ENCODE peak calls at places on chromosomes 6 and 20, in ten cellular contexts. R is cardiac muscle cell, Q is sigmoid colon, D is neural progenitor cell, I is kidney, U is keratinocyte, E is right lobe of liver, B is A549, G is PC-9, J is left ventricle myocardium inferior. Z is an unnamed sample.

GRCh38 chr20:51272392-51272791 is 249.5 kb upstream of the KCNG1 start:
- DNase-seq in I (no peak), E (no peak), J (no peak), G (no peak), U (no peak), B (no peak), Q (no peak), R (peak; percentile 70), D (no peak), Z (no peak)

GRCh38 chr6:130778946-130779657 is 48.1 kb upstream of the SMLR1 start:
- DNase-seq in U (no peak), R (peak; percentile 62), D (no peak), G (no peak), Q (no peak), E (no peak), B (no peak), J (no peak), I (no peak), Z (no peak)

GRCh38 chr6:136510299-136510698 is 39.9 kb downstream of the MAP7 start:
- DNase-seq in D (no peak), E (no peak), R (no peak), J (no peak), Q (no peak), B (no peak), U (no peak), I (no peak), G (no peak), Z (no peak)

GRCh38 chr6:156701961-156702360 is 75.2 kb upstream of the ARID1B start:
- DNase-seq in B (no peak), E (no peak), J (no peak), I (no peak), D (no peak), Q (no peak), G (no peak), R (no peak), U (no peak), Z (no peak)

GRCh38 chr6:154410619-154411044 is 54.0 kb upstream of the IPCEF1 start:
- DNase-seq in B (peak; percentile 82), I (no peak), Q (peak; percentile 75), J (no peak), G (peak; percentile 84), U (peak; percentile 25), D (no peak), R (peak; percentile 97), E (no peak), Z (peak; percentile 83)

GRCh38 chr6:44951253-44951656 is 376.9 kb upstream of the RUNX2 start:
- DNase-seq in G (no peak), R (no peak), J (no peak), D (no peak), Q (no peak), B (no peak), E (no peak), I (no peak), U (no peak), Z (no peak)

GRCh38 chr20:47795214-47795667 is 10.0 kb upstream of the SULF2 start:
- DNase-seq in I (peak; percentile 84), B (peak; percentile 52), Q (no peak), D (no peak), U (no peak), J (peak; percentile 28), G (peak; percentile 98), R (peak; percentile 42), E (peak; percentile 68), Z (no peak)

GRCh38 chr6:150686566-150686965 is 86.9 kb downstream of the PLEKHG1 start:
- DNase-seq in D (no peak), Q (no peak), U (no peak), E (no peak), R (no peak), B (no peak), G (no peak), J (no peak), I (no peak), Z (no peak)

GRCh38 chr20:12012241-12013222 is 94.8 kb downstream of the BTBD3 start:
- DNase-seq in R (peak; percentile 69), I (no peak), B (peak; percentile 65), J (no peak), U (no peak), E (peak; percentile 47), Q (no peak), D (peak; percentile 58), G (peak; percentile 41), Z (no peak)

GRCh38 chr20:7856756-7857155 is 83.5 kb downstream of the HAO1 start:
- DNase-seq in R (peak; percentile 63), J (no peak), Q (no peak), U (peak; percentile 67), D (no peak), B (peak; percentile 50), G (no peak), I (no peak), E (no peak), Z (no peak)

GRCh38 chr6:16230953-16231352 is 7.4 kb upstream of the GMPR start:
- DNase-seq in I (no peak), J (no peak), B (no peak), G (no peak), E (no peak), Q (no peak), U (no peak), D (no peak), R (no peak), Z (no peak)

GRCh38 chr20:36308986-36309385 is 2.8 kb downstream of the DLGAP4 start:
- DNase-seq in D (no peak), J (no peak), B (no peak), U (no peak), R (no peak), E (no peak), Q (peak; percentile 38), G (no peak), I (no peak), Z (no peak)

GRCh38 chr6:24940311-24940917 is 4.7 kb upstream of the RIPOR2 start:
- DNase-seq in E (no peak), B (no peak), I (no peak), Q (no peak), U (no peak), R (no peak), G (no peak), J (no peak), D (no peak), Z (no peak)
- H3K4me3 ChIP-seq in E (no peak overlapping the region), B (no peak overlapping the region), I (no peak overlapping the region), Q (no peak overlapping the region), U (no peak overlapping the region), R (no peak overlapping the region), G (no peak overlapping the region), J (no peak overlapping the region), D (no peak overlapping the region), Z (no peak overlapping the region)

GRCh38 chr6:79079425-79080130 is 1.5 kb upstream of the PHIP start:
- DNase-seq in B (no peak), R (peak; percentile 51), U (no peak), J (no peak), I (no peak), E (no peak), G (no peak), Q (no peak), D (peak; percentile 41), Z (no peak)
- H3K27ac ChIP-seq in B (peak overlapping the region; percentile 100), R (peak overlapping the region; percentile 99), U (peak overlapping the region; percentile 92), J (peak overlapping the region; percentile 99), I (no peak overlapping the region), E (peak overlapping the region; percentile 96), G (no peak overlapping the region), Q (peak overlapping the region; percentile 99), D (peak overlapping the region; percentile 13), Z (peak overlapping the region; percentile 95)

DNA sequence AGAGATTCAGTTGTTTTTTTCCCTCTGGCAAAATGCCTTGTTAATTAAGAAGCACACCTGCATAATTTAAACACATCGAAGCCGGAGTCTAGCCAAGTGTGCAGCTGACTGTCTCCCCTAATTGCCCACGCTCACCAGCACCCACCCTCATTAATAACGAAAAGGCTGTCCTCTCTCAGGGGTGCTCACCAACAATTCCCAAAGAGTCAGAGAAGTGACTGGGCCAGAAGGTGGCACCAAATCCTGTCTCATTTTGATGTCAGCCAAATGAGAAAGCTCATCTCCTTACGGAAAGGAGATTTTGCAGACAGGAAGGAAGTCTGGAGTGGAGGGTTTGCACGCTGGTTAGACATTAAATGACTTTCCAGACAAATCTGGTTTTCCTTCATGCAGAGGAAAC is 60.7 kb upstream of the MC3R start:
- DNase-seq in U (no peak), D (peak; percentile 30), I (no peak), G (no peak), B (peak; percentile 28), E (no peak), Q (no peak), J (no peak), R (no peak), Z (no peak)
- TF ChIP-seq CTCF in U (peak; percentile 43), D (peak; percentile 52), I (peak; percentile 4), G (peak; percentile 55), B (no peak), E (peak; percentile 25), Q (no peak), J (no peak), R (no peak), Z (no peak)

GRCh38 chr6:169963581-169964297 is 212.3 kb downstream of the ERMARD start:
- DNase-seq in Q (peak; percentile 51), E (peak; percentile 22), D (no peak), U (no peak), G (no peak), I (peak; percentile 44), R (no peak), J (no peak), B (no peak), Z (peak; percentile 55)
- H3K4me3 ChIP-seq in Q (no peak overlapping the region), E (no peak overlapping the region), D (no peak overlapping the region), U (no peak overlapping the region), G (no peak overlapping the region), I (no peak overlapping the region), R (no peak overlapping the region), J (no peak overlapping the region), B (no peak overlapping the region), Z (no peak overlapping the region)

GRCh38 chr6:23735151-23735550 is 390.9 kb upstream of the NRSN1 start:
- DNase-seq in J (no peak), B (no peak), I (no peak), D (no peak), Q (no peak), E (no peak), R (no peak), U (no peak), G (no peak), Z (no peak)
- H3K27ac ChIP-seq in J (no peak overlapping the region), B (no peak overlapping the region), I (no peak overlapping the region), D (no peak overlapping the region), Q (no peak overlapping the region), E (no peak overlapping the region), R (no peak overlapping the region), U (no peak overlapping the region), G (no peak overlapping the region), Z (no peak overlapping the region)

Z was measured in coronary artery.